ENCODE peak calls at places on chromosomes 2 and 18, in seven cellular contexts. H is A549; B is BJ; K is effector memory CD4-positive, alpha-beta T cell; N is MM.1S; V is HFF-Myc; Q is lower leg skin. P is an unnamed sample.
A peak's percentile ranks its signal among the peaks of the same experiment; 100 is the strongest.

GRCh38 chr2:121596221-121597080 is 52.8 kb downstream of the CLASP1 start:
- DNase-seq in K (no peak), N (no peak), H (peak; percentile 60), B (peak; percentile 19), Q (peak; percentile 34), V (peak; percentile 31), P (peak; percentile 69)

GRCh38 chr2:228067309-228067708 is 114.2 kb downstream of the SPHKAP start:
- DNase-seq in V (no peak), N (no peak), Q (no peak), B (no peak), K (no peak), H (no peak), P (no peak)

GRCh38 chr2:144659731-144660275 is 139.9 kb upstream of the ZEB2 start:
- DNase-seq in K (peak; percentile 29), V (no peak), H (peak; percentile 56), B (peak; percentile 40), N (no peak), Q (peak; percentile 60), P (no peak)

GRCh38 chr18:25503567-25504081 is 151.7 kb upstream of the ZNF521 start:
- DNase-seq in Q (peak; percentile 55), V (peak; percentile 63), K (no peak), N (no peak), B (peak; percentile 47), H (peak; percentile 27), P (peak; percentile 71)

GRCh38 chr2:202542142-202542541 is 92.6 kb upstream of the FAM117B start:
- DNase-seq in K (no peak), Q (no peak), V (no peak), B (no peak), N (no peak), H (no peak), P (no peak)

GRCh38 chr2:9740382-9741040 is 102.8 kb upstream of the TAF1B start:
- DNase-seq in K (no peak), V (no peak), N (no peak), H (no peak), B (no peak), Q (no peak), P (no peak)

GRCh38 chr2:240174496-240174895 is 34.0 kb upstream of the OTOS start:
- DNase-seq in V (no peak), B (no peak), N (no peak), K (no peak), Q (no peak), H (no peak), P (no peak)

GRCh38 chr2:206480161-206480560 is 36.8 kb downstream of the ADAM23 start:
- DNase-seq in B (no peak), N (no peak), H (no peak), K (no peak), V (no peak), Q (no peak), P (peak; percentile 28)

GRCh38 chr2:240565267-240566202 is 2.7 kb upstream of the RNPEPL1 start:
- DNase-seq in B (no peak), H (peak; percentile 92), V (no peak), K (peak; percentile 90), N (peak; percentile 89), Q (peak; percentile 83), P (no peak)

GRCh38 chr2:159030674-159031380 is 62.4 kb downstream of the TANC1 start:
- DNase-seq in B (no peak), K (no peak), Q (no peak), V (no peak), N (no peak), H (peak; percentile 47), P (peak; percentile 64)

GRCh38 chr2:37481244-37481643 is 136.8 kb downstream of the QPCT start:
- DNase-seq in B (no peak), V (no peak), N (no peak), H (no peak), Q (no peak), K (no peak), P (no peak)

GRCh38 chr18:13500227-13500865 is 226.0 kb downstream of the FAM210A start:
- DNase-seq in K (no peak), N (no peak), H (peak; percentile 40), V (peak; percentile 12), Q (no peak), B (peak; percentile 39), P (peak; percentile 74)

GRCh38 chr2:100606740-100607343 is 44.0 kb downstream of the PDCL3 start:
- DNase-seq in V (no peak), Q (no peak), H (peak; percentile 61), B (no peak), K (peak; percentile 3), N (peak; percentile 35), P (peak; percentile 71)

GRCh38 chr18:58514773-58515172 is 114.1 kb downstream of the ALPK2 start:
- DNase-seq in N (no peak), V (no peak), B (no peak), K (no peak), Q (no peak), H (no peak), P (no peak)

GRCh38 chr2:43796206-43796605 is 22.4 kb downstream of the DYNC2LI1 start:
- DNase-seq in B (no peak), K (no peak), H (no peak), N (no peak), Q (no peak), V (no peak), P (no peak)

GRCh38 chr2:205714789-205715411 is 32.6 kb downstream of the NRP2 start:
- DNase-seq in H (no peak), V (no peak), Q (no peak), B (no peak), N (no peak), K (no peak), P (no peak)

DNA sequence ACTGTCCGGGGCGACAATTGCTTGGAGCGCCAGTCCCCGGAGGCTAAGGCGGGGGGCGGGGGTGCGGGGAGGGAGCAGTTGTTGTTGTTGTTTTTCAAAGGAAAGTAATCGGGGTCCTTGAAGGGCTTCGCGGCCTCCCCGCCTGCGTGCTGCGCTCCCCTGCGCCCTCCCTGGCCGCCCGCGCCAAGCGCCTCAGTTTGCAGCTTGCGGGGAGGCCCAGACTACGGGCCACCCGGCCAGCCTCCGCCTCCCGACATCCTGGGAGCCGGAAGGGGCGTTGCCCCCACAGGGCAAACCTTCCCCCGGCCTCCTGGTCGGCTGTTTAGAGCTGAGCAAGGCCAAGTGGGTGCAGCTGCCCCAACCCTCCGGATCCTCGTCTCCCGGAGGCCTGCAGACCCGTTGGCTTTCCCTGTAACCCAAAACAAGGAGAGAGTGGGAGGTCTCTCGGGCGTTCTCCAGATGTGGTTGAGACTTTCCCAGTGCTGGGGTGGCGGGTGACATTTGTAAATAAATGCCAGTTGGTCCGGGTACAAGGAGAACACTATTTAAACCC is 3.7 kb upstream of the SIX3 start:
- DNase-seq in Q (no peak), B (no peak), H (peak; percentile 87), V (no peak), K (no peak), N (no peak), P (no peak)
- H3K4me3 ChIP-seq in Q (no peak overlapping the region), B (no peak overlapping the region), H (peak overlapping the region; percentile 82), V (no peak overlapping the region), K (no peak overlapping the region), N (no peak overlapping the region), P (no peak overlapping the region)

GRCh38 chr2:56357655-56358295 is 174.0 kb downstream of the CCDC85A start:
- DNase-seq in V (no peak), H (no peak), N (no peak), Q (no peak), K (no peak), B (no peak), P (no peak)
- H3K4me3 ChIP-seq in V (no peak overlapping the region), H (no peak overlapping the region), N (no peak overlapping the region), Q (no peak overlapping the region), K (no peak overlapping the region), B (no peak overlapping the region), P (no peak overlapping the region)

GRCh38 chr18:36187138-36187825 is at the start of gene MOCOS:
- DNase-seq in H (peak; percentile 53), K (peak; percentile 15), N (peak; percentile 44), Q (peak; percentile 59), B (no peak), V (no peak), P (peak; percentile 87)

GRCh38 chr18:36185157-36185556 is 2.1 kb upstream of the MOCOS start:
- DNase-seq in Q (no peak), H (no peak), V (no peak), B (no peak), N (no peak), K (no peak), P (no peak)

GRCh38 chr18:36185901-36186460 is 1.3 kb upstream of the MOCOS start:
- DNase-seq in B (no peak), N (no peak), Q (no peak), K (no peak), V (no peak), H (no peak), P (no peak)

GRCh38 chr18:36187826-36188721 is 777 bp downstream of the MOCOS start:
- DNase-seq in H (peak; percentile 45), Q (peak; percentile 31), N (no peak), V (no peak), K (no peak), B (no peak), P (peak; percentile 25)

DNA sequence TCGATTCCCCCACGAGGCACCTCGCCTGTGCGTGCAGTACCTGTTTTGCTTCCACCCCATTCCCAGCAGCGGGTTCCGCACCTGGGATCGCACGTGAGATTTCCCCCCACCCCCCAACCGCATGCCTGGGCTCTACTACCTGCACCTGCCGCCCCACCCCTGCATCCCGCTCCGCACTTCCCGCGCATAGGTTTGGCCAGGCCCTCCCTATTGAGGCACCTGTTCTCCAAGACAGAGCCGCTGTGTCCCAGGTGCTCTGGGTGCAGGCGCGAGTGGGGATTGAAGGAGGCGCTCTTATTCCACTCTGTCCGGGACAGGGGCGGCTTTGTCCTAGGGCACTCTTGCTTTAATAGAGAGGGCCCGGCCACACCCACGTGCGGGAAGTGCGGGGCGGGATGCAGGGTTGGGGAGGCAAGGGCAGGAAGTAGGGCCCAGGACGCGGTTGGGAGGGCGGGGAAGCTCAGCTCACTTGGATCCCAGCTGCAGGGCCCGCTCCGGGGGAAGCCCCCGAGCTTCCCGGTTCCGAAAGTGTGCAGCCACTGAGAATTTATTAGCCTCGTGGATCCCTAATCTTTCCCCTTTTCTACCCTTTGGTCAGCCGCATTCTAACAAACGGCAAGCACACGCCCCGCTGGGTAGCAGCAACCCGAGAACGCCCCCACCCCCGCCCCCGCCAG is 698 bp upstream of the MOCOS start:
- DNase-seq in H (peak; percentile 22), B (no peak), Q (no peak), N (no peak), V (no peak), K (no peak), P (peak; percentile 45)
- H3K4me3 ChIP-seq in H (peak overlapping the region; percentile 65), B (peak overlapping the region; percentile 60), Q (peak overlapping the region; percentile 58), N (peak overlapping the region; percentile 64), V (peak overlapping the region; percentile 60), K (peak overlapping the region; percentile 88), P (peak overlapping the region; percentile 87)

DNA sequence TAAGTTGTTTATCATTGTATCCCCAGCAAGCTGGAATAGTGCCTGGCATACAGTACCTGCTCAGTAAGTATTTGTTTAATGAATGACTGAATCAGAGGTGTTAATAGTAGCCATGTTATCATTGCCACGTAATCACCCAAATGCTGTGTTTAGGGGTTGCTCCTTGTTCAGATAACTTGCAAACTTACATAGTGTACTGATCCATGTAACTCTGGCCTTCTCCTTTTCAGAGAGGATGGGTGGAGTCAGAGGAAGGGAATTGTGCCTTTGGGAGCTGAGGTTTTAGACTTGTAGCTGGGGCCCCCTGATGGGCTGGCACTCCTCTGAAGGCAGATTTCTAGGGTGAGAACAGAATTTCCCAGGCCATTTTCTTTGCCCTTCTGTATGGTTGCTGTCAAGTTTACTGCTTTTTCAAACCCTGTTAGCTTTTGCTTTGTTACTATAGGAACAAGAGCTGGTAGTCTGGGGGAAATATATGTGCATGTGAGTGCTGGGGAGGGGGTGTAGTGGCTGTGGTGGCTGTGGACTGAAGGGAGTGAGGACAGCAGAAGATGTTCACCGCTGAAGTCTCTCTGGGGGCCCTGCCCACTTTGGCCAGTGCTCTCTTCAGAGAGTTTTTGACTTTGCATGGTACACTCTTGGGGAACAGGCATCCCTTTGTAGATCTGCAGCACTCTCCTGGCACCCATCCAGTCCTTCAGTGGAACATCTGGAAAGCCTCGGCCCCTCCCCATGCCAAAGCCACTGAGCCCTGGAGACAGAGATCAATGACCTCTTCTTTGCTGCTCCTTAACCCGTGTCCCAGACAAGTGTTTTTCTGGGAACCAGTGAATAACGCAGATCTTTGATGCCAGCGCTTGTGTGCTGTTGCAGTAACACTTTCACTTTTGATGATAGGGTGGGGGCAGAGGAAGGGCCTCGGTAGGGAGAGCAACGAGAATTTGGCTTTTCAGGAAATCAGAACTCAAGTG is 208.9 kb downstream of the PRKCE start:
- DNase-seq in K (no peak), H (no peak), B (no peak), V (peak; percentile 52), Q (peak; percentile 48), N (no peak), P (peak; percentile 76)
- H3K4me3 ChIP-seq in K (peak overlapping the region; percentile 24), H (no peak overlapping the region), B (peak overlapping the region; percentile 3), V (peak overlapping the region; percentile 6), Q (no peak overlapping the region), N (no peak overlapping the region), P (peak overlapping the region; percentile 68)

P was measured in adipocyte.